ENCODE peak calls at places on chromosomes 6 and 20, in six cellular contexts. V is SK-N-SH, R is HCT116, F is H1, N is HepG2, O is K562. I is an unnamed sample.

GRCh38 chr6:54335871-54336270 is 27.6 kb downstream of the TINAG start:
- DNase-seq in V (peak; percentile 0), R (peak; percentile 78), F (no peak), N (peak; percentile 1), O (no peak), I (peak; percentile 84)

GRCh38 chr6:82908661-82909060 is 157.0 kb downstream of the UBE3D start:
- DNase-seq in V (no peak), R (no peak), F (no peak), N (no peak), O (no peak), I (no peak)

GRCh38 chr20:3732327-3733118 is at the start of gene HSPA12B:
- DNase-seq in V (peak; percentile 87), R (no peak), F (no peak), N (no peak), O (peak; percentile 83), I (no peak)

GRCh38 chr20:50373674-50374286 is 136.4 kb upstream of the PTPN1 start:
- DNase-seq in V (no peak), R (no peak), F (no peak), N (no peak), O (peak; percentile 25), I (no peak)

GRCh38 chr6:1507251-1507650 is 102.5 kb upstream of the FOXC1 start:
- DNase-seq in V (no peak), R (no peak), F (no peak), N (no peak), O (no peak), I (no peak)

GRCh38 chr20:44746367-44747165 is 901 bp downstream of the KCNK15 start:
- DNase-seq in V (peak; percentile 79), R (no peak), F (no peak), N (no peak), O (no peak), I (no peak)

GRCh38 chr6:113450061-113450465 is 407.1 kb upstream of the MARCKS start:
- DNase-seq in V (no peak), R (no peak), F (no peak), N (peak; percentile 6), O (no peak), I (no peak)

GRCh38 chr6:78605909-78606446 is 261.4 kb upstream of the IRAK1BP1 start:
- DNase-seq in V (no peak), R (no peak), F (no peak), N (no peak), O (no peak), I (no peak)

GRCh38 chr6:48016027-48016755 is 94.8 kb downstream of the PTCHD4 start:
- DNase-seq in V (no peak), R (no peak), F (no peak), N (no peak), O (no peak), I (no peak)

GRCh38 chr6:51550243-51550642 is 537.2 kb downstream of the PKHD1 start:
- DNase-seq in V (no peak), R (no peak), F (no peak), N (no peak), O (no peak), I (no peak)

GRCh38 chr20:6180531-6180930 is 57.7 kb upstream of the FERMT1 start:
- DNase-seq in V (no peak), R (no peak), F (no peak), N (no peak), O (no peak), I (no peak)

GRCh38 chr6:106026748-106027147 is 59.4 kb upstream of the PRDM1 start:
- DNase-seq in V (no peak), R (no peak), F (no peak), N (no peak), O (no peak), I (no peak)

GRCh38 chr20:62136283-62137091 is 6.7 kb downstream of the PSMA7 start:
- DNase-seq in V (peak; percentile 78), R (peak; percentile 44), F (no peak), N (peak; percentile 74), O (no peak), I (no peak)

GRCh38 chr6:75852721-75853120 is 103.7 kb downstream of the MYO6 start:
- DNase-seq in V (no peak), R (no peak), F (no peak), N (no peak), O (no peak), I (peak; percentile 79)

GRCh38 chr20:33401042-33401921 is at the start of gene CDK5RAP1:
- DNase-seq in V (peak; percentile 91), R (peak; percentile 88), F (peak; percentile 59), N (peak; percentile 93), O (peak; percentile 87), I (peak; percentile 71)

GRCh38 chr6:90893385-90893784 is 306.5 kb upstream of the MAP3K7 start:
- DNase-seq in V (no peak), R (no peak), F (no peak), N (no peak), O (no peak), I (no peak)

GRCh38 chr6:90894285-90895144 is 307.6 kb upstream of the MAP3K7 start:
- DNase-seq in V (no peak), R (no peak), F (no peak), N (no peak), O (no peak), I (no peak)

GRCh38 chr6:90891338-90891715 is 304.5 kb upstream of the MAP3K7 start:
- DNase-seq in V (no peak), R (no peak), F (no peak), N (no peak), O (no peak), I (no peak)

GRCh38 chr6:90890681-90891337 is 303.9 kb upstream of the MAP3K7 start:
- DNase-seq in V (no peak), R (no peak), F (no peak), N (no peak), O (no peak), I (no peak)

DNA sequence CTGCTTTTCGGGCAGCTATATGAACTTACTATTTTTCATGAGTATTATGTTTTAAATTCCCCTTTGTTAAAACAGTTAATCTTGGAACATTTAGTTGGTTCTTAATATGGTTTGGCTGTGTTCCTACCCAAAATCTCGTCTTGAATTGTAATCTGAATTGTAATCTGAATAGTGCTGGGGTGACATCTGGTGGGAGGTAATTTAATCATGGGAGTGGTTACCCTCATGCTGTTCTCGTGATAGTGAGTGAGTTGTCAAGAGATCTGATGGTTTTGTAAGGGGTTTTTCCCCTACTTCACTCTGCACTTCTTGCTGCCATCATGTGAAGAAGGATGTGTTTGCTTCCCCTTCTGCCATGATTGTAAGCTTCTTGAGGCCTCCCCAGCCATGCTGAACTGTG is 305.4 kb upstream of the MAP3K7 start:
- DNase-seq in V (no peak), R (no peak), F (no peak), N (no peak), O (no peak), I (no peak)
- TF ChIP-seq SIN3A in V (no peak), R (no peak), F (no peak), N (no peak), O (no peak), I (no peak)

GRCh38 chr6:27605401-27606342 is 132.8 kb upstream of the ZNF184 start:
- DNase-seq in V (no peak), R (peak; percentile 85), F (peak; percentile 84), N (peak; percentile 61), O (peak; percentile 68), I (peak; percentile 93)
- TF ChIP-seq CTCF in V (no peak), R (no peak), F (no peak), N (peak; percentile 7), O (no peak), I (no peak)

GRCh38 chr20:52470561-52470960 is 279.0 kb upstream of the ZFP64 start:
- DNase-seq in V (no peak), R (no peak), F (no peak), N (no peak), O (no peak), I (no peak)

GRCh38 chr20:52469143-52469542 is 277.6 kb upstream of the ZFP64 start:
- DNase-seq in V (no peak), R (no peak), F (no peak), N (no peak), O (no peak), I (no peak)

GRCh38 chr20:52476074-52476751 is 284.6 kb upstream of the ZFP64 start:
- DNase-seq in V (no peak), R (no peak), F (no peak), N (no peak), O (no peak), I (no peak)

DNA sequence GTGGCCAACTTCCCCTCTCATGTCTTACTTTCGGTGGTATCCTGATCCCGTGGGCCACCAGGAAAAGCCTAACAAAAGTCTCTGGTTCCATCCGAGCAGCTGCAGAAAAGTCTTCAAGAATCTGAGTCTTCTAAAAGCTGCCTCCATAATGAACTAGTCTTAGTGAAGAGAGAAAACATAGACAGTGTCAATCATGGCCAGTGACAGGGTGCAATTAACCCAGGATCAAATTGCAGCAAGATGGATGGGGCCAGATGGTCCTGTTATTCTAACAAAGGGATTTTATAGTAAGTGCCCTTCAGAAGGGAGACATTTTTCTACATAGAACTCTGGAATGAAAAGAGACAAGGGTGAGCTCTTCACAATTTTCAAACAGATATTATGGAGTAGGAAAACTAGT is 281.6 kb upstream of the ZFP64 start:
- DNase-seq in V (no peak), R (no peak), F (no peak), N (no peak), O (no peak), I (no peak)
- TF ChIP-seq POLR2AphosphoS5 in V (no peak), R (no peak), F (no peak), N (no peak), O (no peak), I (no peak)

GRCh38 chr6:37187321-37188022 is 17.5 kb downstream of the PIM1 start:
- DNase-seq in V (no peak), R (no peak), F (no peak), N (no peak), O (no peak), I (no peak)

GRCh38 chr6:37177950-37178517 is 8.1 kb downstream of the PIM1 start:
- DNase-seq in V (no peak), R (no peak), F (no peak), N (no peak), O (no peak), I (no peak)

GRCh38 chr6:37180075-37180474 is 10.1 kb downstream of the PIM1 start:
- DNase-seq in V (no peak), R (no peak), F (no peak), N (no peak), O (no peak), I (no peak)

GRCh38 chr6:37177083-37177949 is 7.4 kb downstream of the PIM1 start:
- DNase-seq in V (no peak), R (no peak), F (no peak), N (no peak), O (peak; percentile 51), I (no peak)

DNA sequence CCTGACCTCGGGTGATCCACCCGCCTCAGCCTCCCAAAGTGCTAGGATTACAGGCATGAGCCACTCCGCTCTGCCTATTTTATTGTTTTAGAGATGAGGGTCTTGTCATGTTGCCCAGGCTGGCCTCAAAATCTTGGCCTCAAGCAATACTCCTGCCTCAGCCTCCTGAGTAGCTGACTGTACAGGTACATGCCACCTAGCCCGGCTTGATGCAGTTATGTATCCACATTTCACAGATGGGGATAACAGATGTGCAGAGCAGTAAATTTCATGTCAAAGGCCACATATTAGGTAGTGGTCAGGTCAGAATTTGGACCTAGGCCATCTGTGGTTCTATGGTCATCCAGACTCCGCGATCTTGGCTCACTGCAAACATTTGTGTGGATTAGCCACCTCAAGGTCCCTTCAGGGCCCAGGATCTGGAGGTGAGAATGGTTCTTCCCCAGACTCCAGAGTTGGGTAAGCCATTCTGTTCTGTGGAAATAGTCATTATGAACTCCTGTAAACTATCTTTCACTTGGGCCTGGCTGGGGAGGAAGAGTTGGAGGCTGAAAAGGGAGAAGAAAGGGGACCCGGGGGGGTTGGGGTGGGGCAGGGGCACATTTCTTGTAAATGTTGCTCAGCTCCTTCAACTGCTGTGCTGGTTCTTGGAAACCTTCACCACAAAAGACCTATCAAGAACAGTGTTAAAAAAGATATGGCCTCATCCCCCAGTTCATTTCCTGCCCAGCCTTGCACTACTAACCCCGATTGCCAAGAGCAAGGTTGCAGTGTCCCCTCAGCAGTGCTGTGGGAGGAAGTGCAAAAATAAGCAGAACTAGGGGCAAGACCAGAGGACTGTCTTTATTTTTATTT is 13.0 kb downstream of the PIM1 start:
- DNase-seq in V (no peak), R (no peak), F (no peak), N (no peak), O (peak; percentile 65), I (no peak)
- TF ChIP-seq SIN3A in V (no peak), R (no peak), F (no peak), N (no peak), O (no peak), I (no peak)